ENCODE peak calls at places on chromosomes 1 and 21, in six cellular contexts. One of them, this sample, is unnamed. For H3K9me3 and H3K4me1, the result is how much of the 10 kb centered on the place peaks cover.

GRCh38 chr1:46303872-46304326 is 401 bp downstream of the UQCRH start:
- DNase-seq in sigmoid colon: no peak
- DNase-seq in CD4-positive, CD25-positive, alpha-beta regulatory T cell: no peak
- DNase-seq in esophagus squamous epithelium: no peak
- DNase-seq in CD4-positive, alpha-beta memory T cell: no peak
- DNase-seq in upper lobe of right lung: no peak
- DNase-seq in this sample: no peak

GRCh38 chr1:93723101-93723500 is 41.5 kb upstream of the BCAR3 start:
- DNase-seq in sigmoid colon: no peak
- DNase-seq in CD4-positive, alpha-beta memory T cell: no peak
- DNase-seq in esophagus squamous epithelium: no peak
- DNase-seq in CD4-positive, CD25-positive, alpha-beta regulatory T cell: no peak
- DNase-seq in upper lobe of right lung: no peak
- DNase-seq in this sample: peak

GRCh38 chr1:35968396-35968795 is 37.5 kb downstream of the AGO3 start:
- DNase-seq in esophagus squamous epithelium: no peak
- DNase-seq in sigmoid colon: no peak
- DNase-seq in CD4-positive, CD25-positive, alpha-beta regulatory T cell: no peak
- DNase-seq in upper lobe of right lung: no peak
- DNase-seq in CD4-positive, alpha-beta memory T cell: no peak
- DNase-seq in this sample: no peak

GRCh38 chr1:247448107-247448778 is 9.7 kb downstream of the OR2B11 start:
- DNase-seq in CD4-positive, alpha-beta memory T cell: peak
- DNase-seq in sigmoid colon: peak
- DNase-seq in esophagus squamous epithelium: no peak
- DNase-seq in upper lobe of right lung: peak
- DNase-seq in CD4-positive, CD25-positive, alpha-beta regulatory T cell: no peak
- DNase-seq in this sample: peak

GRCh38 chr1:9410737-9411297 is 118.1 kb downstream of the SPSB1 start:
- DNase-seq in sigmoid colon: no peak
- DNase-seq in CD4-positive, alpha-beta memory T cell: no peak
- DNase-seq in esophagus squamous epithelium: no peak
- DNase-seq in CD4-positive, CD25-positive, alpha-beta regulatory T cell: peak
- DNase-seq in upper lobe of right lung: no peak
- DNase-seq in this sample: no peak

GRCh38 chr1:50609508-50609907 is 186.3 kb upstream of the DMRTA2 start:
- DNase-seq in CD4-positive, CD25-positive, alpha-beta regulatory T cell: no peak
- DNase-seq in upper lobe of right lung: no peak
- DNase-seq in sigmoid colon: no peak
- DNase-seq in esophagus squamous epithelium: no peak
- DNase-seq in CD4-positive, alpha-beta memory T cell: no peak
- DNase-seq in this sample: no peak

GRCh38 chr1:20726107-20726911 is 6.2 kb downstream of the SH2D5 start:
- DNase-seq in CD4-positive, alpha-beta memory T cell: no peak
- DNase-seq in upper lobe of right lung: peak
- DNase-seq in sigmoid colon: peak
- DNase-seq in CD4-positive, CD25-positive, alpha-beta regulatory T cell: no peak
- DNase-seq in esophagus squamous epithelium: no peak
- DNase-seq in this sample: no peak

GRCh38 chr1:222728746-222729145 is 8.3 kb upstream of the FAM177B start:
- DNase-seq in esophagus squamous epithelium: no peak
- DNase-seq in CD4-positive, alpha-beta memory T cell: no peak
- DNase-seq in sigmoid colon: no peak
- DNase-seq in CD4-positive, CD25-positive, alpha-beta regulatory T cell: no peak
- DNase-seq in upper lobe of right lung: no peak
- DNase-seq in this sample: no peak

GRCh38 chr1:1264868-1265272 is 8.8 kb downstream of the UBE2J2 start:
- DNase-seq in upper lobe of right lung: no peak
- DNase-seq in esophagus squamous epithelium: no peak
- DNase-seq in sigmoid colon: no peak
- DNase-seq in CD4-positive, alpha-beta memory T cell: peak
- DNase-seq in CD4-positive, CD25-positive, alpha-beta regulatory T cell: no peak
- DNase-seq in this sample: no peak

GRCh38 chr21:41025057-41025390 is 142.9 kb upstream of the BACE2 start:
- DNase-seq in upper lobe of right lung: no peak
- DNase-seq in sigmoid colon: no peak
- DNase-seq in CD4-positive, CD25-positive, alpha-beta regulatory T cell: no peak
- DNase-seq in CD4-positive, alpha-beta memory T cell: no peak
- DNase-seq in esophagus squamous epithelium: no peak
- DNase-seq in this sample: no peak

GRCh38 chr1:189658381-189658780 is 819.3 kb downstream of the BRINP3 start:
- DNase-seq in CD4-positive, CD25-positive, alpha-beta regulatory T cell: no peak
- DNase-seq in esophagus squamous epithelium: no peak
- DNase-seq in upper lobe of right lung: no peak
- DNase-seq in sigmoid colon: no peak
- DNase-seq in CD4-positive, alpha-beta memory T cell: no peak
- DNase-seq in this sample: no peak

GRCh38 chr1:6157528-6158174 is 22.5 kb downstream of the CHD5 start:
- DNase-seq in esophagus squamous epithelium: no peak
- DNase-seq in CD4-positive, alpha-beta memory T cell: no peak
- DNase-seq in sigmoid colon: no peak
- DNase-seq in CD4-positive, CD25-positive, alpha-beta regulatory T cell: no peak
- DNase-seq in upper lobe of right lung: no peak
- DNase-seq in this sample: peak

GRCh38 chr1:220770245-220770913 is 16.3 kb upstream of the MTARC1 start:
- DNase-seq in CD4-positive, CD25-positive, alpha-beta regulatory T cell: no peak
- DNase-seq in CD4-positive, alpha-beta memory T cell: no peak
- DNase-seq in sigmoid colon: no peak
- DNase-seq in esophagus squamous epithelium: peak
- DNase-seq in upper lobe of right lung: no peak
- DNase-seq in this sample: no peak

GRCh38 chr1:63408331-63408730 is 40.9 kb downstream of the ALG6 start:
- DNase-seq in CD4-positive, CD25-positive, alpha-beta regulatory T cell: no peak
- DNase-seq in CD4-positive, alpha-beta memory T cell: no peak
- DNase-seq in sigmoid colon: no peak
- DNase-seq in upper lobe of right lung: no peak
- DNase-seq in esophagus squamous epithelium: no peak
- DNase-seq in this sample: no peak

GRCh38 chr1:48776400-48777218 is at the start of gene BEND5:
- DNase-seq in upper lobe of right lung: peak
- DNase-seq in sigmoid colon: peak
- DNase-seq in esophagus squamous epithelium: no peak
- DNase-seq in CD4-positive, alpha-beta memory T cell: peak
- DNase-seq in CD4-positive, CD25-positive, alpha-beta regulatory T cell: peak
- DNase-seq in this sample: peak

GRCh38 chr1:101995984-101996731 is 568 bp downstream of the OLFM3 start:
- DNase-seq in CD4-positive, CD25-positive, alpha-beta regulatory T cell: no peak
- DNase-seq in CD4-positive, alpha-beta memory T cell: no peak
- DNase-seq in sigmoid colon: no peak
- DNase-seq in upper lobe of right lung: no peak
- DNase-seq in esophagus squamous epithelium: no peak
- DNase-seq in this sample: no peak

GRCh38 chr21:42852925-42853570 is 26.3 kb downstream of the WDR4 start:
- DNase-seq in CD4-positive, CD25-positive, alpha-beta regulatory T cell: no peak
- DNase-seq in CD4-positive, alpha-beta memory T cell: no peak
- DNase-seq in upper lobe of right lung: no peak
- DNase-seq in esophagus squamous epithelium: no peak
- DNase-seq in sigmoid colon: no peak
- DNase-seq in this sample: no peak

GRCh38 chr1:90434460-90434859 is 282.6 kb downstream of the BARHL2 start:
- DNase-seq in sigmoid colon: no peak
- DNase-seq in CD4-positive, alpha-beta memory T cell: no peak
- DNase-seq in CD4-positive, CD25-positive, alpha-beta regulatory T cell: no peak
- DNase-seq in esophagus squamous epithelium: no peak
- DNase-seq in upper lobe of right lung: no peak
- DNase-seq in this sample: no peak

GRCh38 chr1:206472454-206472853 is 2.2 kb downstream of the IKBKE start:
- DNase-seq in CD4-positive, CD25-positive, alpha-beta regulatory T cell: no peak
- DNase-seq in esophagus squamous epithelium: no peak
- DNase-seq in CD4-positive, alpha-beta memory T cell: no peak
- DNase-seq in sigmoid colon: no peak
- DNase-seq in upper lobe of right lung: peak
- DNase-seq in this sample: no peak

GRCh38 chr1:20100632-20101355 is 18.5 kb downstream of the PLA2G2D start:
- DNase-seq in CD4-positive, alpha-beta memory T cell: peak
- DNase-seq in esophagus squamous epithelium: no peak
- DNase-seq in CD4-positive, CD25-positive, alpha-beta regulatory T cell: peak
- DNase-seq in sigmoid colon: peak
- DNase-seq in upper lobe of right lung: no peak
- DNase-seq in this sample: peak

GRCh38 chr1:204868340-204868700 is 2.3 kb upstream of the NFASC start:
- DNase-seq in CD4-positive, CD25-positive, alpha-beta regulatory T cell: no peak
- DNase-seq in CD4-positive, alpha-beta memory T cell: no peak
- DNase-seq in upper lobe of right lung: no peak
- DNase-seq in sigmoid colon: peak
- DNase-seq in esophagus squamous epithelium: no peak
- DNase-seq in this sample: peak

GRCh38 chr1:47823016-47823843 is 174.0 kb downstream of the TRABD2B start:
- DNase-seq in sigmoid colon: no peak
- DNase-seq in CD4-positive, alpha-beta memory T cell: no peak
- DNase-seq in CD4-positive, CD25-positive, alpha-beta regulatory T cell: no peak
- DNase-seq in esophagus squamous epithelium: no peak
- DNase-seq in upper lobe of right lung: no peak
- DNase-seq in this sample: no peak

GRCh38 chr21:31298618-31299269 is 45.3 kb downstream of the TIAM1 start:
- DNase-seq in sigmoid colon: no peak
- DNase-seq in CD4-positive, CD25-positive, alpha-beta regulatory T cell: no peak
- DNase-seq in CD4-positive, alpha-beta memory T cell: no peak
- DNase-seq in esophagus squamous epithelium: no peak
- DNase-seq in upper lobe of right lung: no peak
- DNase-seq in this sample: no peak

GRCh38 chr1:41382531-41383090 is 21.4 kb downstream of the FOXO6 start:
- DNase-seq in CD4-positive, CD25-positive, alpha-beta regulatory T cell: no peak
- DNase-seq in CD4-positive, alpha-beta memory T cell: no peak
- DNase-seq in esophagus squamous epithelium: no peak
- DNase-seq in sigmoid colon: peak
- DNase-seq in upper lobe of right lung: peak
- DNase-seq in this sample: peak

GRCh38 chr1:172496678-172497077 is 36.3 kb upstream of the SUCO start:
- DNase-seq in upper lobe of right lung: no peak
- DNase-seq in CD4-positive, alpha-beta memory T cell: no peak
- DNase-seq in sigmoid colon: no peak
- DNase-seq in CD4-positive, CD25-positive, alpha-beta regulatory T cell: no peak
- DNase-seq in esophagus squamous epithelium: no peak
- DNase-seq in this sample: no peak

GRCh38 chr1:185581020-185581419 is 153.2 kb upstream of the HMCN1 start:
- DNase-seq in CD4-positive, CD25-positive, alpha-beta regulatory T cell: no peak
- DNase-seq in sigmoid colon: no peak
- DNase-seq in esophagus squamous epithelium: no peak
- DNase-seq in upper lobe of right lung: no peak
- DNase-seq in CD4-positive, alpha-beta memory T cell: no peak
- DNase-seq in this sample: no peak
- H3K9me3 ChIP-seq in CD4-positive, CD25-positive, alpha-beta regulatory T cell: under half
- H3K9me3 ChIP-seq in sigmoid colon: under half
- H3K9me3 ChIP-seq in esophagus squamous epithelium: under half
- H3K9me3 ChIP-seq in upper lobe of right lung: under half
- H3K9me3 ChIP-seq in CD4-positive, alpha-beta memory T cell: under half
- H3K9me3 ChIP-seq in this sample: under half

GRCh38 chr1:201714542-201715276 is 114.2 kb upstream of the IPO9 start:
- DNase-seq in esophagus squamous epithelium: peak
- DNase-seq in sigmoid colon: peak
- DNase-seq in CD4-positive, CD25-positive, alpha-beta regulatory T cell: no peak
- DNase-seq in upper lobe of right lung: peak
- DNase-seq in CD4-positive, alpha-beta memory T cell: no peak
- DNase-seq in this sample: peak

GRCh38 chr1:201715801-201716741 is 112.9 kb upstream of the IPO9 start:
- DNase-seq in esophagus squamous epithelium: no peak
- DNase-seq in CD4-positive, alpha-beta memory T cell: no peak
- DNase-seq in CD4-positive, CD25-positive, alpha-beta regulatory T cell: no peak
- DNase-seq in upper lobe of right lung: peak
- DNase-seq in sigmoid colon: peak
- DNase-seq in this sample: no peak

GRCh38 chr1:201716742-201717135 is 112.2 kb upstream of the IPO9 start:
- DNase-seq in sigmoid colon: peak
- DNase-seq in esophagus squamous epithelium: no peak
- DNase-seq in CD4-positive, alpha-beta memory T cell: no peak
- DNase-seq in CD4-positive, CD25-positive, alpha-beta regulatory T cell: no peak
- DNase-seq in upper lobe of right lung: peak
- DNase-seq in this sample: no peak

GRCh38 chr1:201717286-201717685 is 111.7 kb upstream of the IPO9 start:
- DNase-seq in esophagus squamous epithelium: no peak
- DNase-seq in upper lobe of right lung: peak
- DNase-seq in CD4-positive, CD25-positive, alpha-beta regulatory T cell: no peak
- DNase-seq in sigmoid colon: peak
- DNase-seq in CD4-positive, alpha-beta memory T cell: no peak
- DNase-seq in this sample: no peak

DNA sequence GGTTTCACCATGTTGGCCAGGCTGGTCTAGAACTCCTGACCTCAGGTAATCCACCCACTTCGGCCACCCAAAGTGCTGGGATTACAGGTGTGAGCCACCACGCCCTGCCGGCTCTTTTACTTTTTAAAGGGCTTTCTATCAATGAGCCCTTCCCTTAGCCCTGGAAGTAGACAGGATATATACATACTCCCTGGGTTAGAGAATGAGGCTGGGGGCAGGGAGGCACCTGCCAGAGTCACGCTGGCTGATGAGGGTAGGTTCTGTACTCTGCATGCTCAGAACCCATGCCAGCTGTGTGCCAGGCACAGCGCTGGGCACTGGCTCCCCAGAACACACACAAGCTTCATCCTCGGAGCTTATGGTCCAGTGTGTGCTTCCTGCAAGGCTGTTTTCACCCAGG is 113.6 kb upstream of the IPO9 start:
- DNase-seq in sigmoid colon: no peak
- DNase-seq in CD4-positive, alpha-beta memory T cell: no peak
- DNase-seq in CD4-positive, CD25-positive, alpha-beta regulatory T cell: no peak
- DNase-seq in esophagus squamous epithelium: no peak
- DNase-seq in upper lobe of right lung: no peak
- DNase-seq in this sample: no peak
- H3K4me1 ChIP-seq in sigmoid colon: under half
- H3K4me1 ChIP-seq in CD4-positive, alpha-beta memory T cell: under half
- H3K4me1 ChIP-seq in CD4-positive, CD25-positive, alpha-beta regulatory T cell: under half
- H3K4me1 ChIP-seq in esophagus squamous epithelium: half or more
- H3K4me1 ChIP-seq in upper lobe of right lung: half or more
- H3K4me1 ChIP-seq in this sample: under half

DNA sequence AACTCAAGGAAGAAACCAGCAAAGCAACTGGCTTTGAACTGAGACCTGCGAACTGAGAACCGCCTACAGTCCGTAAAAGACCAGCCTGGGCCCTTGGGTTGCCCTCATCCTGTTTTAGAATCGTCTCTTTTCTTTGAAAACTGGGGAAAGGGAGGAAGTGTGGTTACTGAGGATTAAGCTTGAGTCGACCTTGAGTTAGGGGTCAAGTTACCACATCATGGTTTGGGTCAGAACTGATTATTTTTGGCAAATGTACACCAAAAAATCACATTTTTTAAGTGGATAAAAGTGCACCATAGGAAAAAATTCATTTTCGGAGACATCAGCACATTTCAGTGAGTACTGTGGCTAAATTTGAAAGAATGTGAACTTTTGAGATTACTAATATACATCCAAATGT is 76.9 kb upstream of the KAZN start:
- DNase-seq in upper lobe of right lung: no peak
- DNase-seq in sigmoid colon: no peak
- DNase-seq in CD4-positive, CD25-positive, alpha-beta regulatory T cell: no peak
- DNase-seq in esophagus squamous epithelium: no peak
- DNase-seq in CD4-positive, alpha-beta memory T cell: no peak
- DNase-seq in this sample: no peak
- H3K4me3 ChIP-seq in upper lobe of right lung: no peak
- H3K4me3 ChIP-seq in sigmoid colon: no peak
- H3K4me3 ChIP-seq in CD4-positive, CD25-positive, alpha-beta regulatory T cell: no peak
- H3K4me3 ChIP-seq in esophagus squamous epithelium: no peak
- H3K4me3 ChIP-seq in CD4-positive, alpha-beta memory T cell: no peak
- H3K4me3 ChIP-seq in this sample: no peak

GRCh38 chr1:165147799-165148198 is 208.7 kb downstream of the LMX1A start:
- DNase-seq in upper lobe of right lung: no peak
- DNase-seq in esophagus squamous epithelium: no peak
- DNase-seq in sigmoid colon: no peak
- DNase-seq in CD4-positive, alpha-beta memory T cell: no peak
- DNase-seq in CD4-positive, CD25-positive, alpha-beta regulatory T cell: no peak
- DNase-seq in this sample: no peak
- H3K9me3 ChIP-seq in upper lobe of right lung: under half
- H3K9me3 ChIP-seq in esophagus squamous epithelium: under half
- H3K9me3 ChIP-seq in sigmoid colon: under half
- H3K9me3 ChIP-seq in CD4-positive, alpha-beta memory T cell: under half
- H3K9me3 ChIP-seq in CD4-positive, CD25-positive, alpha-beta regulatory T cell: under half
- H3K9me3 ChIP-seq in this sample: under half

This sample was measured in right cardiac atrium.